ENCODE peak calls at places on chromosomes 5 and 9, in four cellular contexts. A is neuronal stem cell, U is IMR-90, C is H9. T is an unnamed sample.

GRCh38 chr9:6757988-6758417 is 230 bp downstream of the KDM4C start:
- DNase-seq in C (no peak), U (no peak), A (peak; percentile 96), T (no peak)

GRCh38 chr9:133950206-133950915 is 41.8 kb downstream of the VAV2 start:
- DNase-seq in U (peak; percentile 49), C (no peak), A (no peak), T (no peak)

GRCh38 chr9:126521976-126522590 is 91.6 kb upstream of the LMX1B start:
- DNase-seq in U (no peak), A (no peak), C (no peak), T (no peak)

GRCh38 chr9:105681724-105682123 is 12.6 kb upstream of the TMEM38B start:
- DNase-seq in U (peak; percentile 86), C (no peak), A (no peak), T (no peak)

GRCh38 chr9:89690334-89690912 is 85.6 kb downstream of the GADD45G start:
- DNase-seq in U (no peak), C (no peak), A (no peak), T (no peak)

GRCh38 chr9:71485306-71485705 is 283.0 kb downstream of the CEMIP2 start:
- DNase-seq in U (no peak), A (no peak), C (no peak), T (no peak)

GRCh38 chr5:125190232-125191051 is 444.0 kb upstream of the ZNF608 start:
- DNase-seq in A (no peak), C (no peak), U (peak; percentile 27), T (no peak)

GRCh38 chr5:5387192-5387591 is 35.3 kb upstream of the ICE1 start:
- DNase-seq in C (no peak), U (no peak), A (no peak), T (peak; percentile 41)

GRCh38 chr5:134145779-134146581 is 30.8 kb downstream of the SKP1 start:
- DNase-seq in U (peak; percentile 64), C (peak; percentile 88), A (peak; percentile 81), T (peak; percentile 97)

GRCh38 chr5:16787278-16787677 is 148.8 kb downstream of the MYO10 start:
- DNase-seq in A (no peak), U (no peak), C (no peak), T (no peak)

GRCh38 chr9:105475302-105475701 is 27.5 kb downstream of the FSD1L start:
- DNase-seq in A (no peak), U (peak; percentile 64), C (no peak), T (peak; percentile 29)

GRCh38 chr9:117403848-117404247 is 11.0 kb downstream of the ASTN2 start:
- DNase-seq in U (no peak), A (no peak), C (no peak), T (no peak)

GRCh38 chr9:128218518-128219389 is 15.6 kb downstream of the DNM1 start:
- DNase-seq in U (peak; percentile 55), A (peak; percentile 92), C (peak; percentile 100), T (peak; percentile 98)

GRCh38 chr5:38650540-38651275 is 94.3 kb upstream of the LIFR start:
- DNase-seq in U (peak; percentile 20), C (peak; percentile 34), A (no peak), T (no peak)

GRCh38 chr9:134735441-134736175 is 94.0 kb downstream of the COL5A1 start:
- DNase-seq in A (no peak), U (no peak), C (no peak), T (no peak)

GRCh38 chr5:109566361-109566760 is 123.4 kb upstream of the MAN2A1 start:
- DNase-seq in U (no peak), C (no peak), A (no peak), T (no peak)

GRCh38 chr5:40240111-40240510 is 439.6 kb upstream of the PTGER4 start:
- DNase-seq in A (no peak), U (peak; percentile 43), C (no peak), T (no peak)

GRCh38 chr5:132363431-132364112 is 5.9 kb upstream of the SLC22A5 start:
- DNase-seq in C (no peak), A (no peak), U (peak; percentile 93), T (no peak)

GRCh38 chr5:141489841-141490240 is 960 bp downstream of the PCDHGC5 start:
- DNase-seq in C (no peak), U (no peak), A (no peak), T (no peak)

GRCh38 chr9:134295101-134295745 is 31.0 kb upstream of the RXRA start:
- DNase-seq in U (no peak), A (no peak), C (no peak), T (no peak)

GRCh38 chr5:142981886-142982820 is 212.0 kb downstream of the ARHGAP26 start:
- DNase-seq in C (no peak), U (peak; percentile 92), A (peak; percentile 33), T (peak; percentile 90)

DNA sequence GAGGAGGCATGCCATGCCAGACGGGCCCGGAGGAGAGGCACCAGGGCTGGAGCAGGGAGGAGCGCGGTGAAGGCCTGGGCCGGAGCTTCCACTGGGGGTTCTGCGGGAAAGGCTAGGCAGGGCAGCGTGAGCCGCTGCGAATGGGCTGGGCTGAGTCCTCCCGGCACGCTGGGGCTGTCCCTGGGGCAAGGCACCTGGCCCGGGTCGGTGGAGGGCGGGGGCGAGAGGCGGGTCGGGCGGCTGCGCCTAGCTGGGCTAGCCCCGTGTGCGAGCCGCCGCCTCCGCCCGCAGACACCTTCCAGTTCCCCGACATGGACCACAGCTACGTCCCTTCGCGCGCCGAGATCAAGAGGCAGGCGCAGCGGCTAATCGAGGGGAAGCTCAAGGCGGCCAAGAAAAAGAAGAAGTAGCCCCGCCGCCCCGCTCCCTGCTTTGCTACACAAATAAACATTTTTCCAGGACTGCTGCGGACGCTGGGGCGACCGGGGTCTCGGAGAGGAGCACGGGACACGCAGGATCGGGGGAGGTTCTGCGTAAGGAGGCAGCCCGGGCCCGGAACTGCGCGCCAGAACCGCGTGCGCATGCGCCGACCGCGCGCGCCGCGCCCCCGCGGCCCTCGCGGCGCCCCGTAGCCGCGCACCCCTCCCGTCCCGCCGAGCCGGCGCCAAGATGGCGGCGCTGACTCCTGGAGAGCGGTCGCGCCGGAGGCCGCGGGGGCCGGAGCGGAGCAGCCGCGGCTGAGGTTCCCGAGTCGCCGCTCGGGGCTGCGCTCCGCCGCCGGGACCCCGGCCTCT is at the start of gene RABL6:
- DNase-seq in U (peak; percentile 55), A (peak; percentile 75), C (peak; percentile 65), T (peak; percentile 80)
- H3K23ac ChIP-seq in U (peak within 1 kb of the TSS; percentile 70), A (peak within 1 kb of the TSS; percentile 97), C (no peak within 1 kb of the TSS), T (no peak within 1 kb of the TSS)

DNA sequence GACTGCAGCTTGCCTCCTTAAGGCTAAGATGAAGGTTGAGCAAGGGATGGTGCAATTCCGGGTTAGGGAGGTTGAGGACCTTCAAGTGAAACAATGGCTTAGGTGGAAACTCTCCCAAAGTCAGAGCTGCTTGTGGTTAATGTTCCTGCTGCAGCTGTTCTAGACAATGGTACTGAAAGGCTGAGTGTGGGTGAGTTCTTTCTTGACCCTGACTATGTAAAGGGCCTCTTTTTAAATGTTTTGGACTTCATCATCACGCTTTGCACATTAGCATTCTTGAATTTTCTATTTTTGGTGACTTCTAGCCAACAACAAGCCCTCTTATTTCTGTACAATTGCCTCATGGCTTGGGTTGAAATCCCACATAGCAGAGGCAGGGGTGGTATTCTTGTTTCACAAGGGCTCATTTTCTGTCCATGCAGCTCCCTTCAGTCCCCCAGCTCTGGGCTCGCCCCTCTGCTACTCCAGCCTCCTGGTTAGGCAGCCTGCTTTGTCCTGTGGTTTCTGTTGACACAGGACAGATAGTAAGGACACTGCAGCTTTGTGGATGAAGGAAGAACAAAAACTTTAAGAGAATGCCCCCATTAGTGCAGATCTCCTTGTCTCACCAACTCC is 136.3 kb upstream of the ANKRD55 start:
- DNase-seq in U (no peak), A (no peak), C (no peak), T (no peak)
- H3K14ac ChIP-seq in U (no peak overlapping the region), A (no peak overlapping the region), C (no peak overlapping the region), T (no peak overlapping the region)

DNA sequence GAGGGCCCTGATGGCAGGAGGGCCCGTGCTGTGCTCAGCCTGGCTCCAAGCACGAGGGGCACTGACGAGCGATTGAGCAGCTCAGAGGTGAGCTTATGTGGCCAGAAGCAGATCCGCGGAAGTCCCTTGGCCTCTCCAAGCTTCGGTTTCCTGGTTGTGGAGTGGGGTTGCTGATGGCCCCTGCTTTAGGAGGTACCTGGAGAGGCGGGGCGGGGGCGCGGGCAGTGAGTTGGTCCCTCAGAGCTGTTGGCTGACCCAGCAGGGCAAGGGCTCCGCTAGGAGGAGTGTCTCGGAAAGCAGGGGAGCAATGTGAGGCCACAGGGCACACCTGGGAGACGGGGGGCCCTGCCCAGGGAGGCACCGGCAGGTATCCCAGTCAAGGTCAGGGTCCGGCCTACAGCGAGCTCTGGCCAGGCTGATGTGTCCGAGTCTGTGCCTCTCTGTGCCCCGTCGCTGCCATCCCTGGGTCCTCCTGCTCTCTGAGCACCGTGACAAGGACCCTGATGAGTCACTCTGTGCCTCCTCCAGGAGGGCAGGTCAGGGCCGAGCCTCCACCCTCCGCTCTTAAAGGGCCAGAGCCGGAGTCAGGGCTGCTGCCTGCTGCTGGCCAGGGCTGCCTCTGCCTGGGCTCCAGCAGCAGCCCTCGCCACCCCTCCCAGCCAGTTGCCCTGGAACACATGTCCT is 14.8 kb downstream of the NCS1 start:
- DNase-seq in C (peak; percentile 87), U (peak; percentile 55), A (no peak), T (peak; percentile 73)
- H3K23ac ChIP-seq in C (no peak overlapping the region), U (peak overlapping the region; percentile 40), A (peak overlapping the region; percentile 94), T (no peak overlapping the region)

GRCh38 chr5:149413477-149414210 is 34.6 kb upstream of the IL17B start:
- DNase-seq in C (no peak), U (no peak), A (no peak), T (no peak)

GRCh38 chr5:149411738-149412519 is 32.8 kb upstream of the IL17B start:
- DNase-seq in C (no peak), U (no peak), A (no peak), T (no peak)

GRCh38 chr5:149410721-149411432 is 31.8 kb upstream of the IL17B start:
- DNase-seq in U (peak; percentile 16), C (no peak), A (no peak), T (no peak)

GRCh38 chr5:149414405-149415244 is 35.5 kb upstream of the IL17B start:
- DNase-seq in A (no peak), C (no peak), U (peak; percentile 79), T (no peak)

DNA sequence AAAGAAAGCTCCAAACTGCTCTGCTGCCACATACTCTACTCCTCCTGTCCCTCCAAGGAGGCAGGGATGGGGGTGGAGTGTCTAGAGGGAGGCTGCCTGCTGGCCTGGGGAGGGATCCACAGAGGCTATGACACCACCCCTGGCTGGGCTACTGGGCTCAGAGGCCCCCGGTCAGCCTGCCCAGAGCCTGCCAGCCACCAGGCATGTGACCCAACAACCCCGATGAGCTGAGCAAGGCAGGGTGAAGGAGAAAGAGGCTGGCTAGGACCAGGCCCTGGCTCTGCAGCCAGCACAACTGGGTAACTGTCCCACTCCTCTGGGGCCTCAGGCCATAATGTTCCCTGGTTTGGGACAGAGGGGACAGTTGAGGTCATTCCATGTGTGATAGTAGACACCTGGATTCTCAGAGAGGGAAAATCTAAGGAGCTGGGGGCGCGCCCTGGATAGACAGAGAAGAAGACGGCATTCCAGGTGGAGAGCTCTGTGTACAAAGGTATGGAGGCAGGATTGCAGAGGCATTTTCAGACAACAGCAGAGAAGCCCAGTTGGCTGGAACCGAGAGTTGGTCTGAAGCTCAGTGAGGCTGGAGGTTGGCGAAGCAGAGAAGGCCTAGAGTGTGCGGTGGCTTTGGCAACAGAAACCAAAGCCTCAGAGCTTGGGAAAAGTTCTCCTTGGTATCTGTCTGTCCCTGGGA is 33.8 kb upstream of the IL17B start:
- DNase-seq in C (no peak), U (no peak), A (no peak), T (no peak)
- H3K14ac ChIP-seq in C (peak overlapping the region; percentile 24), U (peak overlapping the region; percentile 66), A (no peak overlapping the region), T (peak overlapping the region; percentile 8)